ENCODE peak calls at places on chromosomes 13 and 19, in five cellular contexts. A is NT2/D1, R is HEK293T, M is GM12878, K is H1. G is an unnamed sample.

GRCh38 chr13:32316030-32316344 is 679 bp downstream of the BRCA2 start:
- DNase-seq in K (no peak), A (no peak), M (peak; percentile 66), R (no peak), G (no peak)

GRCh38 chr13:82655518-82655855 is 1226.8 kb downstream of the SLITRK1 start:
- DNase-seq in K (no peak), M (no peak), A (no peak), R (no peak), G (no peak)

GRCh38 chr19:34273121-34273845 is 18.9 kb downstream of the GARRE1 start:
- DNase-seq in R (no peak), A (no peak), M (no peak), K (no peak), G (no peak)

GRCh38 chr13:28099396-28100148 is 804 bp downstream of the FLT3 start:
- DNase-seq in R (no peak), A (no peak), K (no peak), M (no peak), G (no peak)

GRCh38 chr19:5397804-5398692 is 57.2 kb upstream of the ZNRF4 start:
- DNase-seq in R (peak; percentile 56), M (no peak), A (peak; percentile 49), K (peak; percentile 13), G (peak; percentile 16)

GRCh38 chr13:59277106-59277505 is 886.6 kb downstream of the DIAPH3 start:
- DNase-seq in M (no peak), K (no peak), R (no peak), A (no peak), G (no peak)

GRCh38 chr13:113121928-113122420 is 625 bp upstream of the F10 start:
- DNase-seq in K (no peak), A (no peak), R (no peak), M (no peak), G (no peak)

GRCh38 chr13:110010433-110011135 is 224.2 kb upstream of the IRS2 start:
- DNase-seq in R (no peak), A (no peak), K (no peak), M (no peak), G (no peak)

GRCh38 chr13:26563713-26564112 is 6.2 kb downstream of the WASF3 start:
- DNase-seq in R (no peak), A (no peak), K (no peak), M (no peak), G (no peak)

GRCh38 chr19:8017808-8018207 is 12.4 kb upstream of the ELAVL1 start:
- DNase-seq in R (peak; percentile 48), K (no peak), M (no peak), A (no peak), G (peak; percentile 45)

GRCh38 chr13:49240017-49240416 is 7.7 kb upstream of the CDADC1 start:
- DNase-seq in M (no peak), R (peak; percentile 35), A (no peak), K (no peak), G (peak; percentile 22)

GRCh38 chr19:28028881-28029280 is 1184.1 kb downstream of the UQCRFS1 start:
- DNase-seq in M (no peak), K (no peak), A (no peak), R (no peak), G (no peak)

GRCh38 chr13:107209811-107210210 is 641.9 kb upstream of the ARGLU1 start:
- DNase-seq in M (no peak), K (no peak), A (no peak), R (no peak), G (no peak)

GRCh38 chr19:49690073-49690655 is 752 bp upstream of the CPT1C start:
- DNase-seq in A (no peak), R (no peak), M (no peak), K (no peak), G (no peak)

GRCh38 chr19:2084993-2085720 is 11.0 kb downstream of the MOB3A start:
- DNase-seq in R (no peak), K (no peak), A (no peak), M (peak; percentile 96), G (no peak)

GRCh38 chr13:49953560-49953959 is 17.4 kb upstream of the SPRYD7 start:
- DNase-seq in A (no peak), R (no peak), M (no peak), K (no peak), G (no peak)

GRCh38 chr19:19049406-19049805 is 14.4 kb upstream of the SLC25A42 start:
- DNase-seq in A (no peak), M (no peak), K (no peak), R (no peak), G (no peak)

GRCh38 chr13:99993660-99994455 is 12.3 kb downstream of the ZIC2 start:
- DNase-seq in A (no peak), K (no peak), R (no peak), M (no peak), G (no peak)

GRCh38 chr13:65943024-65943423 is 1287.1 kb downstream of the PCDH9 start:
- DNase-seq in A (no peak), R (no peak), M (no peak), K (no peak), G (no peak)

GRCh38 chr19:30305346-30306060 is 66.7 kb upstream of the ZNF536 start:
- DNase-seq in M (no peak), R (no peak), A (no peak), K (no peak), G (no peak)

GRCh38 chr13:73278186-73278585 is 219.4 kb downstream of the KLF5 start:
- DNase-seq in K (no peak), R (no peak), M (no peak), A (no peak), G (no peak)

GRCh38 chr19:42353341-42354015 is 28.0 kb downstream of the MEGF8 start:
- DNase-seq in A (no peak), M (no peak), R (no peak), K (no peak), G (no peak)

GRCh38 chr13:63873936-63874335 is 2458.3 kb upstream of the PCDH20 start:
- DNase-seq in A (no peak), M (no peak), R (no peak), K (no peak), G (no peak)

GRCh38 chr19:47157455-47158321 is 27.1 kb downstream of the SAE1 start:
- DNase-seq in K (peak; percentile 66), R (no peak), A (peak; percentile 85), M (no peak), G (no peak)

GRCh38 chr19:47155141-47155540 is 24.5 kb downstream of the SAE1 start:
- DNase-seq in A (no peak), R (no peak), K (no peak), M (no peak), G (no peak)

GRCh38 chr19:47158879-47159509 is 28.4 kb downstream of the SAE1 start:
- DNase-seq in A (no peak), K (no peak), R (no peak), M (no peak), G (no peak)

GRCh38 chr19:47158367-47158791 is 27.7 kb downstream of the SAE1 start:
- DNase-seq in K (no peak), M (no peak), A (no peak), R (no peak), G (no peak)

DNA sequence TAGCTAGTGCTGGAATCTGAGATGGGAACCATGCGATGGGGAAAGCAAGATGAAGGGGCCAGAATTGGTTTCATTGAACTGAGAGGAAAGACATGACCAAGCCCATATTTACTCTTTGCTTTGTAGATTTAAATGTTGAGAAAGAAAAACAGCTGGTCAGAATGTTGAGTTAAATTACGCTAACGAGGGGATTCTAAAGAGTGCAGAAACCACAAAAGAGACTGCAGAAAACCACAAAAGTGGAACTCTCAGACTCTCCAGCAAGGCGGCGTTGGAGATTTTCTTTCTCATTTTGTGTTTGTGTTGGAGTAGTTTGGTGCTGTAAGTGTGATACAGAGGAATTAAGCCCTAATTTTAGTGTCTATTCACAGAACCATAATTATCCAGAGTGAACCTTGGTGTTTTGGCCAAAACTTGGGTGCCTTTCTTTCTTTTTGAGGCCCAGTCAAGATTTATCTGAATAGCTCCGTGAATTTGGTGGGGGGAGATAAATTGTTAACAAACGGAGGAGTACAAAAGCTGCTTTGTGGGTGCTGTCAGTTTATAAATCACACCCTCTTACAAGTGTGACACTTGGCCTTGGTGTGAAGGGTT is 26.3 kb downstream of the SAE1 start:
- DNase-seq in K (no peak), M (peak; percentile 24), A (no peak), R (no peak), G (no peak)
- TF ChIP-seq SUZ12 in K (no peak), M (no peak), A (no peak), R (no peak), G (no peak)

DNA sequence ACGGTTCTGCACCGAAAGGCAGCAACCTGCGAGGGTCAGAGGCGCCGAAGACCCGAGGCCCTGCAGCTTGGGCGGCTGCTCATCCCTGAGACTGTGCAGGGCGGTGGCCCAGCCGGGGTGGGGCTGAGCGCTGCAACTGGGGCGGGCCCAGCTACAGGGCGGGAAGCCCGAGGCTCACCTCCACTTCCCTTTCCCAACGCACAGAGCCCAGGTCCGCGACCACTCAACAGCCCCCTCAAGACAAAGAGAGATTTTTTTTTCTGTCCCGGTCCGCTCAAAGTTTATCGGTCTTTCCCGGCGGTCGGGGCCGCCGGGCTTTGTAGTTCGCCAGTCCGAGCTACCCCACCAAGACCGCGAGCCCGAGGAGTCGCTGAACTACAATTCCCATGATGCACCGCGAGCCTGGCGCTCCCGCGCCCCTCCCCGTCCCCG is 573 bp downstream of the KATNAL1 start:
- DNase-seq in K (peak; percentile 80), A (peak; percentile 82), M (peak; percentile 66), R (peak; percentile 86), G (peak; percentile 87)
- TF ChIP-seq SUZ12 in K (no peak), A (no peak), M (no peak), R (peak; percentile 65), G (peak; percentile 75)

DNA sequence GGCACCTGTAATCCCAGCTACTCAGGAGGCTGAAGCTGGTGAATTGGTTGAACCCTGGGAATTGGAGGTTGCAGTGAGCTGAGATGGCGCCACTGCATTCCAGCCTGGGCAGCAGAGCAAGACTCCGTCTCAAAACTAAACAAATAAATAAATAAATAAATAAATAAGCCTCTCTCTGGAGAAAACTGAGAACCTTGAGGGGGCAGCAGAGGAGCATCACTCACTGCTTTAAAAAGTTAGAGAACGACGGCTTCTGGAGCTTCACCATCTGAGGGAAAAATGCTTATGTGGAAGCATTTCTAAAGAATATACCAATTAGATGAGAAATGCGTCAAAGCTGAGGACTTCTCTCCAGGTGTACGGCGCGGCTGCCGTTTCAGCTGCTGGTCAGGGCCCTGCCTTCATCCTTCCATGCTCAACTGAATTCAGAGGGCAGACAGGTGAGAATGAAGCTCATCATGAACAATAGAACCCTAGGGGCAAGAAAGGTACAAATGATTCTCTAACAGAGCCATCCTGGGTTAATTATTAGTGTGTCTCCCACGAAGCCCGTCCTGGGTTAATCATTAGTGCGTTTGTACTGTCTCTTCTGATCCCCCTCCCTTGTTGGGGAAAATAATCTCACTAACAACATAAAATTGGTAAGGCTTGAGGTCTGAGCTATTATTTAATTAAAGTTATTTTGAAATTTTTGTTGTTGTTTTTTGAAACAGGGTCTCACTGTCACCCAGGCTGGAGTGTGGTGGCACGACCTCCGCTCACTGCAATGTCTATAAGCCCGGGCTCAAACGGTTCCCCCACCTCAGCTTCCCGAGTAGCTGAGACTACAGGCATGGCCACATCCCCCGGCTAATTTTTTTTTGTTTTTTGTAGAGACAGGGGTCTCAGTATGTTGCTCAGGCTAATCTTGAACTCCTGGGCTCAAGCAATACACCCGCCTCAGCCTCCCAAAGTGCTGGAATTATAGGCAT is 80.1 kb downstream of the IPO5 start:
- DNase-seq in M (no peak), R (peak; percentile 29), K (no peak), A (no peak), G (peak; percentile 85)
- TF ChIP-seq SUZ12 in M (no peak), R (no peak), K (no peak), A (no peak), G (no peak)

DNA sequence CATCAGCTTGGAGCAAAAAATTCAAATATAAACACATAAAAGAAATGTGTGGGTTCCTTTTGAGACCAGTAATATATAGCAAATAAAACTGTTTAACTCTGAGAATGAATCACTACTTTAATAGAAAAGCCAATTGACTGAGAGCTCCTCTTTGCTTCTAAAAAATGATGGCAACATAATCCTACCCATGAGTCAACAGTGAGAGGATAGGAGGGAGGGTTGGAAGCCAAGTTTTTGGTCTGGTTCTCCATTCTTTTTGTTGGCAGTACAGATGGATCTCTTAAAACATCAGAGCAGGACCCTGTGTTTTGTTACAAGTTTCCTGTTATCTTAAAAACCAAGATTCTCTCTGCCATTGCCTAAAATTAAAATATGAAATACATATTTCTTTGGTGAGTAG is 50.0 kb upstream of the POSTN start:
- DNase-seq in K (no peak), R (no peak), M (no peak), A (no peak), G (no peak)
- TF ChIP-seq SUZ12 in K (no peak), R (no peak), M (no peak), A (no peak), G (no peak)

G was measured in HepG2.